ENCODE peak calls at places on chromosomes 4 and X, in eight cellular contexts. T is K562, C is mammary epithelial cell, L is HCT116, H is keratinocyte, S is GM23338, P is MM.1S, X is PC-3. I is an unnamed sample.

GRCh38 chrX:16528620-16529019 is 121.3 kb upstream of the S100G start:
- DNase-seq in C (no peak), H (no peak), T (no peak), P (no peak), L (no peak), X (no peak), S (no peak), I (no peak)

GRCh38 chr4:154559141-154559841 is 3.5 kb upstream of the FGB start:
- DNase-seq in T (peak; percentile 49), L (peak; percentile 44), P (peak; percentile 37), S (peak; percentile 80), H (no peak), X (peak; percentile 78), C (peak; percentile 63), I (peak; percentile 50)

GRCh38 chr4:99808260-99808857 is 8.3 kb upstream of the DAPP1 start:
- DNase-seq in X (peak; percentile 80), H (no peak), P (peak; percentile 79), L (peak; percentile 63), S (peak; percentile 86), C (peak; percentile 58), T (peak; percentile 61), I (peak; percentile 6)

GRCh38 chr4:107077192-107077591 is 41.1 kb upstream of the DKK2 start:
- DNase-seq in S (no peak), L (no peak), X (no peak), C (no peak), P (no peak), H (no peak), T (no peak), I (no peak)

GRCh38 chr4:152010680-152011079 is 249.9 kb upstream of the GATB start:
- DNase-seq in H (no peak), C (no peak), P (no peak), S (peak; percentile 17), L (no peak), X (peak; percentile 53), T (no peak), I (no peak)

GRCh38 chr4:101065935-101066485 is 281.3 kb downstream of the PPP3CA start:
- DNase-seq in T (no peak), P (no peak), X (no peak), S (no peak), C (no peak), L (no peak), H (no peak), I (no peak)

GRCh38 chr4:67198757-67199156 is 346.5 kb downstream of the CENPC start:
- DNase-seq in C (peak; percentile 42), L (no peak), P (no peak), S (peak; percentile 63), H (no peak), X (peak; percentile 77), T (peak; percentile 6), I (peak; percentile 47)

GRCh38 chrX:115939070-115939469 is 231.5 kb upstream of the AGTR2 start:
- DNase-seq in T (no peak), S (no peak), C (no peak), X (no peak), H (no peak), P (peak; percentile 46), L (no peak), I (no peak)

GRCh38 chr4:188780028-188780427 is 640.8 kb downstream of the TRIML1 start:
- DNase-seq in H (no peak), T (no peak), L (no peak), X (no peak), S (no peak), C (no peak), P (no peak), I (no peak)

GRCh38 chr4:101888472-101888871 is 97.9 kb downstream of the BANK1 start:
- DNase-seq in T (no peak), C (no peak), P (no peak), L (no peak), X (no peak), H (no peak), S (no peak), I (no peak)

GRCh38 chr4:136847881-136848621 is 684.2 kb downstream of the PCDH18 start:
- DNase-seq in T (no peak), X (no peak), C (no peak), L (no peak), S (no peak), P (no peak), H (no peak), I (no peak)

GRCh38 chrX:153764786-153765137 is 713 bp downstream of the PLXNB3 start:
- DNase-seq in P (no peak), S (no peak), T (no peak), H (no peak), C (no peak), L (no peak), X (no peak), I (no peak)

GRCh38 chr4:37219251-37219650 is 25.3 kb upstream of the NWD2 start:
- DNase-seq in T (no peak), S (no peak), P (no peak), H (no peak), X (no peak), C (no peak), L (no peak), I (no peak)

GRCh38 chr4:6873792-6874461 is 35.7 kb upstream of the TBC1D14 start:
- DNase-seq in C (peak; percentile 43), H (peak; percentile 19), S (peak; percentile 81), X (peak; percentile 64), T (peak; percentile 72), P (peak; percentile 66), L (peak; percentile 51), I (peak; percentile 23)

GRCh38 chr4:4794421-4794820 is 65.0 kb upstream of the MSX1 start:
- DNase-seq in S (no peak), L (no peak), T (no peak), X (no peak), P (no peak), H (no peak), C (no peak), I (no peak)

GRCh38 chrX:130539721-130540321 is 138.0 kb downstream of the RBMX2 start:
- DNase-seq in S (peak; percentile 65), X (peak; percentile 63), P (peak; percentile 69), L (peak; percentile 27), C (peak; percentile 23), H (no peak), T (peak; percentile 48), I (peak; percentile 4)

GRCh38 chr4:73922317-73922716 is 53.1 kb downstream of the CXCL1 start:
- DNase-seq in S (no peak), X (no peak), C (no peak), H (no peak), P (no peak), L (no peak), T (no peak), I (no peak)

GRCh38 chr4:73919691-73920090 is 50.5 kb downstream of the CXCL1 start:
- DNase-seq in T (no peak), H (no peak), C (peak; percentile 41), L (no peak), P (no peak), S (no peak), X (no peak), I (peak; percentile 89)

GRCh38 chr4:73923631-73923937 is 54.4 kb downstream of the CXCL1 start:
- DNase-seq in P (no peak), S (no peak), C (no peak), X (no peak), T (no peak), H (no peak), L (no peak), I (no peak)

GRCh38 chr4:73918058-73918457 is 48.9 kb downstream of the CXCL1 start:
- DNase-seq in X (peak; percentile 48), S (no peak), H (no peak), L (no peak), P (no peak), C (no peak), T (no peak), I (no peak)

GRCh38 chr4:73922766-73923630 is 53.8 kb downstream of the CXCL1 start:
- DNase-seq in C (peak; percentile 33), T (no peak), H (no peak), X (peak; percentile 83), P (peak; percentile 31), L (peak; percentile 15), S (no peak), I (peak; percentile 16)
- TF ChIP-seq EZH2 in C (no peak), T (no peak), H (no peak), X (no peak), P (no peak), L (no peak), S (no peak), I (no peak)

DNA sequence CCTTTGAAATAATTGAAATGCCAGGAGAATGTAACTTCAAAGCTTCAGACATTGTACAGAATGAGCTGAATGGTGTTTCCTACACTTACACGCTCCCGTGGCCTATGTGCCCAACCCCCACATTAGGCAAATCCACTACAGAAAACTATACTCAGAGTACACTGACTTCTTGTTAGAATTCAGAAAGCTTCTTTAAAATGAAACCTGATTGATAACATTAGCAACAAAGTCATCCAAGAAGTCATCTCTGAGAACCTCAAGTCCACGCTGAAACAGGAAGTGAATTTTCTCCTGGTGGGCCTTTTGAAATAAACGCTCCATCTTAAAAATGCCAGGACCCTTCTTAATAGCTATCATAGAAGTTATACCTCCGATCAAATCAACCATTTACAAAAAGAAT is 136.3 kb downstream of the TSPAN5 start:
- DNase-seq in L (no peak), X (no peak), S (no peak), H (no peak), P (no peak), C (no peak), T (no peak), I (no peak)
- H3K4me2 ChIP-seq in L (peak overlapping the region; percentile 65), X (peak overlapping the region; percentile 70), S (no peak overlapping the region), H (peak overlapping the region; percentile 35), P (no peak overlapping the region), C (no peak overlapping the region), T (no peak overlapping the region), I (peak overlapping the region; percentile 70)

DNA sequence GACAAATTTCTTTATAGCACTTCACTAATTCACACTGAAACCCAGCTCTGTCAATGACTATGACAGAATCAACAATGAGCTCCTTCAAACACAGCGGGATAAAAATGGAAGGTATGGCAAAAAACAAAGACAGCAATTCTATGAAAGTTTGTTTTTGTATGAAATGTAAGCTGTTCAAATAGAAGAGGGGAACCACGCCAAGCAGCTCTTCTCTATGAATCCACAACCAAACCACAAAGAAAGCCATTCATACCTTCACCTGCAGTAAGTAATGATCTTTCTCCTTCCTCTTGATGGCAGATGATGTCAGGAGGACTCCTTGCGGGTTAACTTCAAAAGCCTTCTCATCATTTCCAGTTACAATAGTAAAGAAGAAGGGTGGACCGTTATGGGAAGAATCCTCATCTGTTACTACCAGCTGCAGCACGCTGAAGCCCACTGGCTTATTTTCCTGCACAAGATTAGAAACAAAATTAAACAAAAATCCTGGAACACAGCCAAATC is 48.8 kb upstream of the MTNR1A start:
- DNase-seq in P (no peak), X (peak; percentile 30), T (no peak), L (no peak), C (no peak), H (no peak), S (no peak), I (no peak)
- H3K36me3 ChIP-seq in P (no peaks in the 10 kb centered on the region), X (peaks cover 35% of the 10 kb centered on the region), T (peaks cover 40% of the 10 kb centered on the region), L (peaks cover 91% of the 10 kb centered on the region), C (peaks cover 71% of the 10 kb centered on the region), H (peaks cover 47% of the 10 kb centered on the region), S (peaks cover 64% of the 10 kb centered on the region), I (peaks cover 72% of the 10 kb centered on the region)

DNA sequence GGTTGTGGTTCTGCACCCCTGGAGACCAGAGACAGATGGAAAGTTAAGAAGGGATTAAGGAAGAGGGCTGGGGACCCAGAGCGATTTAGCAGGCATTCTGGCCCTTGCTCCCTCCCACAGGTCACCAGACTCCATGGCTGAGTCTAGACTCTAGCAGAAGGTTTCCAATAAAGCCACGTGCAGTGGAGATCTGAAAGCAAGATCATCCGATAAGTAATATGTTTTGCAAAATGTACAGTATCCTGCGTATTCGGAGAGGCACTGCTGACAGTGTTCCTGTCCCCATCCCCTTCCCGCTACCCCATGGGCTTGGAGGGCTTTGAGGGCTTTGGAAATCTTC is 531 bp upstream of the GPRIN3 start:
- DNase-seq in H (no peak), P (peak; percentile 61), S (no peak), C (no peak), L (no peak), T (no peak), X (no peak), I (no peak)
- TF ChIP-seq EZH2 in H (no peak), P (no peak), S (no peak), C (no peak), L (no peak), T (no peak), X (no peak), I (no peak)

I was measured in astrocyte.